ENCODE peak calls at places on chromosomes 5 and 9, in ten cellular contexts. I is esophagus squamous epithelium, C is SK-N-SH, Z is fibroblast of pulmonary artery, H is fibroblast of mammary gland, S is heart right ventricle, R is adrenal gland, G is cardiac fibroblast, J is lower lobe of right lung, W is AG10803. X is an unnamed sample.

GRCh38 chr9:124218438-124219289 is 39.1 kb upstream of the NEK6 start:
- DNase-seq in I (no peak), C (no peak), Z (peak), H (peak), S (peak), R (peak), G (peak), J (peak), W (peak), X (peak)

GRCh38 chr5:150410524-150411244 is 2.0 kb downstream of the CD74 start:
- DNase-seq in I (no peak), C (peak), Z (peak), H (peak), S (peak), R (peak), G (peak), J (no peak), W (peak), X (peak)

GRCh38 chr9:21570643-21571275 is 88.6 kb upstream of the IFNE start:
- DNase-seq in I (no peak), C (no peak), Z (no peak), H (no peak), S (no peak), R (no peak), G (no peak), J (no peak), W (no peak), X (no peak)

GRCh38 chr5:54159153-54159836 is 151.1 kb downstream of the ARL15 start:
- DNase-seq in I (no peak), C (no peak), Z (no peak), H (peak), S (no peak), R (no peak), G (no peak), J (no peak), W (peak), X (peak)

GRCh38 chr9:22136446-22137140 is 127.5 kb upstream of the CDKN2B start:
- DNase-seq in I (no peak), C (no peak), Z (peak), H (peak), S (no peak), R (no peak), G (peak), J (no peak), W (peak), X (peak)

GRCh38 chr9:109512170-109512756 is 14.2 kb upstream of the PTPN3 start:
- DNase-seq in I (no peak), C (no peak), Z (no peak), H (no peak), S (no peak), R (no peak), G (no peak), J (no peak), W (no peak), X (no peak)

GRCh38 chr9:14962193-14962899 is 52.1 kb upstream of the FREM1 start:
- DNase-seq in I (no peak), C (no peak), Z (no peak), H (peak), S (no peak), R (no peak), G (no peak), J (no peak), W (no peak), X (no peak)

GRCh38 chr5:59745422-59745863 is 148.1 kb downstream of the PDE4D start:
- DNase-seq in I (no peak), C (no peak), Z (peak), H (peak), S (peak), R (no peak), G (peak), J (no peak), W (peak), X (peak)

GRCh38 chr5:95801532-95801931 is 21.0 kb downstream of the GLRX start:
- DNase-seq in I (no peak), C (no peak), Z (no peak), H (no peak), S (no peak), R (no peak), G (no peak), J (no peak), W (no peak), X (no peak)

GRCh38 chr5:122492675-122493074 is 180.6 kb downstream of the SNCAIP start:
- DNase-seq in I (no peak), C (peak), Z (peak), H (peak), S (no peak), R (no peak), G (no peak), J (no peak), W (peak), X (no peak)

GRCh38 chr9:114386886-114387677 is 700 bp downstream of the AKNA start:
- DNase-seq in I (no peak), C (no peak), Z (no peak), H (no peak), S (peak), R (peak), G (peak), J (peak), W (no peak), X (peak)

GRCh38 chr5:95883185-95884020 is 60.9 kb upstream of the GLRX start:
- DNase-seq in I (no peak), C (no peak), Z (no peak), H (no peak), S (no peak), R (no peak), G (no peak), J (no peak), W (no peak), X (peak)

GRCh38 chr5:10111575-10111974 is 138.1 kb downstream of the ATPSCKMT start:
- DNase-seq in I (no peak), C (peak), Z (peak), H (peak), S (no peak), R (peak), G (peak), J (no peak), W (peak), X (peak)

GRCh38 chr9:109274768-109275596 is 45.9 kb downstream of the EPB41L4B start:
- DNase-seq in I (no peak), C (no peak), Z (no peak), H (no peak), S (no peak), R (no peak), G (no peak), J (no peak), W (no peak), X (no peak)

GRCh38 chr5:132228241-132229035 is 785 bp upstream of the P4HA2 start:
- DNase-seq in I (no peak), C (no peak), Z (no peak), H (no peak), S (peak), R (peak), G (no peak), J (no peak), W (no peak), X (no peak)

GRCh38 chr9:75780185-75780584 is 110.3 kb upstream of the PCSK5 start:
- DNase-seq in I (no peak), C (no peak), Z (no peak), H (no peak), S (no peak), R (no peak), G (no peak), J (no peak), W (no peak), X (no peak)

GRCh38 chr5:18744441-18744840 is 1110.2 kb downstream of the TAF11L14 start:
- DNase-seq in I (no peak), C (no peak), Z (no peak), H (no peak), S (no peak), R (no peak), G (no peak), J (no peak), W (no peak), X (no peak)

GRCh38 chr9:90965911-90966290 is 164.3 kb downstream of the SYK start:
- DNase-seq in I (no peak), C (no peak), Z (no peak), H (no peak), S (no peak), R (no peak), G (no peak), J (no peak), W (no peak), X (no peak)

GRCh38 chr5:138466900-138467710 is 1.8 kb downstream of the EGR1 start:
- DNase-seq in I (no peak), C (peak), Z (peak), H (no peak), S (no peak), R (peak), G (peak), J (peak), W (peak), X (peak)

GRCh38 chr5:120096413-120096812 is 367.7 kb upstream of the PRR16 start:
- DNase-seq in I (no peak), C (no peak), Z (peak), H (peak), S (no peak), R (no peak), G (peak), J (no peak), W (peak), X (peak)

GRCh38 chr9:71308454-71308853 is 187.0 kb upstream of the TRPM3 start:
- DNase-seq in I (no peak), C (no peak), Z (no peak), H (no peak), S (no peak), R (no peak), G (no peak), J (no peak), W (no peak), X (no peak)

GRCh38 chr9:128689293-128689770 is 310 bp downstream of the SET start:
- DNase-seq in I (no peak), C (peak), Z (peak), H (no peak), S (peak), R (peak), G (peak), J (peak), W (no peak), X (no peak)

GRCh38 chr9:36164989-36165388 is 4.2 kb upstream of the CCIN start:
- DNase-seq in I (no peak), C (no peak), Z (no peak), H (no peak), S (no peak), R (no peak), G (no peak), J (no peak), W (no peak), X (no peak)

GRCh38 chr5:142512680-142513042 is 173.2 kb downstream of the FGF1 start:
- DNase-seq in I (no peak), C (no peak), Z (peak), H (peak), S (no peak), R (no peak), G (peak), J (no peak), W (peak), X (peak)

GRCh38 chr9:127095416-127095815 is 27.0 kb downstream of the ANGPTL2 start:
- DNase-seq in I (no peak), C (no peak), Z (no peak), H (no peak), S (no peak), R (no peak), G (no peak), J (no peak), W (no peak), X (no peak)

GRCh38 chr9:91933556-91934352 is 16.3 kb downstream of the ROR2 start:
- DNase-seq in I (no peak), C (peak), Z (no peak), H (peak), S (no peak), R (no peak), G (peak), J (no peak), W (no peak), X (no peak)

GRCh38 chr5:151093476-151093889 is 12.6 kb upstream of the TNIP1 start:
- DNase-seq in I (no peak), C (no peak), Z (peak), H (peak), S (no peak), R (peak), G (peak), J (no peak), W (peak), X (peak)

GRCh38 chr5:9176641-9177040 is 369.2 kb downstream of the SEMA5A start:
- DNase-seq in I (no peak), C (no peak), Z (no peak), H (no peak), S (no peak), R (no peak), G (no peak), J (no peak), W (peak), X (no peak)

GRCh38 chr9:22863106-22863505 is 416.5 kb downstream of the DMRTA1 start:
- DNase-seq in I (no peak), C (no peak), Z (no peak), H (no peak), S (no peak), R (no peak), G (no peak), J (no peak), W (no peak), X (no peak)

GRCh38 chr5:137613554-137614265 is 114.6 kb upstream of the SPOCK1 start:
- DNase-seq in I (no peak), C (no peak), Z (peak), H (peak), S (no peak), R (no peak), G (peak), J (no peak), W (peak), X (no peak)

GRCh38 chr5:144187699-144188294 is 17.1 kb downstream of the KCTD16 start:
- DNase-seq in I (peak), C (peak), Z (peak), H (peak), S (peak), R (peak), G (peak), J (peak), W (peak), X (peak)

GRCh38 chr9:93304574-93305496 is 120.9 kb downstream of the WNK2 start:
- DNase-seq in I (no peak), C (peak), Z (peak), H (peak), S (peak), R (peak), G (peak), J (peak), W (peak), X (peak)

GRCh38 chr5:139383275-139383992 is at the start of gene SLC23A1:
- DNase-seq in I (no peak), C (peak), Z (no peak), H (no peak), S (no peak), R (no peak), G (peak), J (no peak), W (peak), X (no peak)

GRCh38 chr9:136673088-136673969 is 10.6 kb downstream of the EGFL7 start:
- DNase-seq in I (no peak), C (no peak), Z (no peak), H (no peak), S (no peak), R (no peak), G (no peak), J (no peak), W (no peak), X (no peak)

GRCh38 chr5:10995891-10996290 is 234.9 kb upstream of the DAP start:
- DNase-seq in I (no peak), C (no peak), Z (no peak), H (no peak), S (no peak), R (no peak), G (no peak), J (no peak), W (no peak), X (no peak)

GRCh38 chr5:37133939-37134338 is 115.2 kb downstream of the CPLANE1 start:
- DNase-seq in I (no peak), C (no peak), Z (peak), H (peak), S (no peak), R (no peak), G (peak), J (no peak), W (peak), X (peak)

GRCh38 chr9:121855476-121855875 is 204.0 kb downstream of the DAB2IP start:
- DNase-seq in I (no peak), C (no peak), Z (no peak), H (no peak), S (no peak), R (no peak), G (no peak), J (no peak), W (no peak), X (no peak)

GRCh38 chr5:431001-431710 is 11.8 kb upstream of the EXOC3 start:
- DNase-seq in I (no peak), C (peak), Z (peak), H (peak), S (no peak), R (peak), G (peak), J (no peak), W (peak), X (no peak)

DNA sequence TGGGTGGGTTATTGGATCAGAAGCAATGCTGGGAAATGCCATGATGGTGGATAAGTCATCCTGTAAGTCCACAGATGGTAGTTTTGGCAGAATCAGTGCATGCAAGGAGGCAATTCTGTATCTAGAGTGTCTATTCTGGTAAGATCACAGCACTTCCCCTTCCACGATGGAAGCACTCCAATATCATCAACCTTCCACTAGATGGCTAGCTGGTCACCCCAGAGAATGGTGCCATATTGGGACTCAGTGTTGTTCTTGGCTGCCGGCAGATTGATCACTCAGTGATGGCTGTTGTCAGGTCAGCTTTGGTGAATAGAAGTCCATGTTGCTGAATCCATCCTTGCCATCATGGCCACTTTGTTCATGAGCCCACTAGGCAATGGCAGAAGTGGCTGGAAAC is 553.5 kb downstream of the CSNK1G3 start:
- DNase-seq in I (no peak), C (no peak), Z (no peak), H (peak), S (no peak), R (no peak), G (no peak), J (no peak), W (no peak), X (no peak)
- TF ChIP-seq CTCF in I (no peak), C (no peak), Z (no peak), H (peak), S (no peak), R (no peak), G (no peak), J (no peak), W (no peak), X (no peak)

GRCh38 chr5:28710360-28710759 is 1672.0 kb upstream of the CDH9 start:
- DNase-seq in I (no peak), C (peak), Z (no peak), H (no peak), S (no peak), R (no peak), G (no peak), J (no peak), W (no peak), X (no peak)
- TF ChIP-seq CTCF in I (no peak), C (peak), Z (no peak), H (no peak), S (no peak), R (no peak), G (no peak), J (no peak), W (no peak), X (peak)

GRCh38 chr5:181189363-181189961 is 15.5 kb downstream of the TRIM7 start:
- DNase-seq in I (no peak), C (no peak), Z (peak), H (peak), S (no peak), R (no peak), G (peak), J (no peak), W (peak), X (peak)

GRCh38 chr5:181188700-181189362 is 16.2 kb downstream of the TRIM7 start:
- DNase-seq in I (no peak), C (peak), Z (peak), H (peak), S (peak), R (peak), G (peak), J (peak), W (peak), X (peak)

GRCh38 chr5:181186022-181186421 is 19.0 kb downstream of the TRIM7 start:
- DNase-seq in I (no peak), C (no peak), Z (no peak), H (no peak), S (no peak), R (no peak), G (no peak), J (peak), W (no peak), X (no peak)

GRCh38 chr5:181186902-181187499 is 18.0 kb downstream of the TRIM7 start:
- DNase-seq in I (no peak), C (no peak), Z (no peak), H (peak), S (no peak), R (no peak), G (no peak), J (peak), W (no peak), X (no peak)

DNA sequence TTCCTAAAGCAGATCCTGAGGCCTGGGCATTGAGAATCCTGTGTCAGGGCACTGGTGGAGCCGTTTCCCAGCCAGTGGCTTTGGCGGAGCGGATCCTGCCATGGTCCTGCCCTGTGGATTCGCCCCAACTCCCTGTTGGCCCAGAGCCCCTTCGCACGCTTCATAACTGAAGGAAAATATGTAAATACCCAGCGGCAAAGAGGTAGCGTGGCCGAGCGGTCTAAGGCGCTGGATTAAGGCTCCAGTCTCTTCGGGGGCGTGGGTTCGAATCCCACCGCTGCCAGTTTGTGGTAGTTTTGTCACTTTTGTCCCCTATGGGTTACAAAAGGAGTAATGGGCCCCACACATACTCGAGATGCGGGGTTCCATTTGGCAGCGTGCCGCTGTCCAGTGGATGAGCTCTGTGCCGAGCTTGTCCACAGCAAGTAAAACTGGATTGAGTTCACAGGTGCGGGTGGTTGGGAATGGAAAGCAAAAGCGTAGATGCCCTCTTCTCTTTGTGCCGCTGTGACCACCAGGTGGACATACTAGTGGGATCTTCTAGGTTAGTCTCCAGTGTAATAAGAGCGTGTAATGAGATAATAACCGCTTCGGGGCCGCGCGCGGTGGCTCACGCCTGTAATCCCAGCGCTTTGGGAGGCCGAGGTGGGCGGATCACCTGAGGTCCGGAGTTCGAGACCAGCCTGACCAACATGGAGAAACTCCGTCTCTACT is 17.3 kb downstream of the TRIM7 start:
- DNase-seq in I (no peak), C (peak), Z (peak), H (peak), S (peak), R (peak), G (peak), J (peak), W (peak), X (peak)
- TF ChIP-seq CTCF in I (no peak), C (peak), Z (peak), H (peak), S (peak), R (no peak), G (peak), J (peak), W (peak), X (peak)

DNA sequence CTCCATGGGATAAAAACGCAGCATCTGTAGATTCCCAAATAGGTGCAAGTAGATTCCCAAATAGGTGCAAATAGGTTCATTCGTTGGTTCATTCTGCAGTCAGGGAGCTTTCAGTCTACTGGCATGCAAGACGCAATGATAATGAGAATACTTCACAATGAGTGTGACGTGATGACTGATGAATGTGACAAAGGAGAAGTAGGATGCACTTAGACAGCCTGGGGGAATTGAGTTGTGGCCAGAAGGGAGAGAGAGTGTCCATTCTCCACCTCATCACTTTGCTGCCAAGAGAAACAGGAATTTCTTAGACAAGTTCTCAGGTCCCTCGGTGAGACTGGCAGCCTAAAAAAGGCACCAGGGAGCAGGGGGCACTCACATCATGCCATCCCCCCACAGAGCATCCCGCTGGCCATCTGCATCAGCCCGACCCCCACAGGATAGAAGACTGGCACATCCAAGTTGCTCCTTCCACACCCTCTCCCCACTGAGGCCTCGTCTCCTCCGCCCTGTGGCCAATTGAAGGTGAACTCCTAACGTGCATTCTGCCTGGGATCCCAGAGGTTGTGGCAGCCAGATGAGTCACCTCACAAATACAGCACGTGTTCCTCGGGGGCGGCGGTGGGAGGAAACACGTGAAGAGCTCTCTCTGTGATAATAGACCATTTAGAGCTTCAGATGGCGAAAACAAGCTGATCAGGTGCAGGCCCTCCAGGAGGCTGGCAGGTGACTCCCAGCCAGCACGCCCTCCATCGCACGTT is 19.9 kb upstream of the KCNIP1 start:
- DNase-seq in I (no peak), C (no peak), Z (peak), H (peak), S (no peak), R (peak), G (no peak), J (no peak), W (peak), X (no peak)
- TF ChIP-seq CTCF in I (no peak), C (no peak), Z (no peak), H (no peak), S (no peak), R (no peak), G (no peak), J (no peak), W (no peak), X (no peak)

GRCh38 chr5:135060021-135060420 is 26.0 kb upstream of the PITX1 start:
- DNase-seq in I (no peak), C (no peak), Z (no peak), H (no peak), S (no peak), R (no peak), G (no peak), J (no peak), W (no peak), X (no peak)
- TF ChIP-seq CTCF in I (no peak), C (no peak), Z (no peak), H (no peak), S (no peak), R (no peak), G (no peak), J (no peak), W (no peak), X (no peak)

X was measured in HFFc6.